ENCODE peak calls at places on chromosomes 11 and 22, in six cellular contexts. M is HTR-8/SVneo; U is osteocyte; F is mesendoderm; Z is activated CD8-positive, alpha-beta memory T cell treated with anti-CD3 and anti-CD28 coated beads, Interleukin-2, amount 50 U/mL, for 4 hours; W is C1 segment of cervical spinal cord. Y is an unnamed sample.

GRCh38 chr11:133898031-133898769 is 52.9 kb upstream of the SPATA19 start:
- DNase-seq in M (no peak), U (peak; percentile 72), F (peak; percentile 64), Z (no peak), W (no peak), Y (peak; percentile 7)

GRCh38 chr11:70527429-70528045 is 129.2 kb downstream of the CTTN start:
- DNase-seq in M (no peak), U (no peak), F (no peak), Z (no peak), W (no peak), Y (peak; percentile 55)

GRCh38 chr11:83221694-83222093 is 28.2 kb downstream of the ANKRD42 start:
- DNase-seq in M (no peak), U (no peak), F (peak; percentile 6), Z (no peak), W (no peak), Y (no peak)

GRCh38 chr11:118415739-118416068 is 14.3 kb downstream of the ATP5MG start:
- DNase-seq in M (peak; percentile 71), U (no peak), F (peak; percentile 99), Z (no peak), W (no peak), Y (peak; percentile 67)

GRCh38 chr11:7485136-7485853 is at the start of gene OLFML1:
- DNase-seq in M (no peak), U (no peak), F (no peak), Z (no peak), W (no peak), Y (no peak)

GRCh38 chr11:105937738-105938137 is 84.3 kb downstream of the MSANTD4 start:
- DNase-seq in M (no peak), U (no peak), F (peak; percentile 11), Z (no peak), W (no peak), Y (peak; percentile 58)

GRCh38 chr11:77175869-77176539 is 48.0 kb downstream of the MYO7A start:
- DNase-seq in M (no peak), U (no peak), F (peak; percentile 87), Z (no peak), W (peak; percentile 12), Y (no peak)

GRCh38 chr11:45501277-45501979 is 164.0 kb downstream of the CHST1 start:
- DNase-seq in M (no peak), U (no peak), F (no peak), Z (no peak), W (no peak), Y (no peak)

GRCh38 chr22:36056980-36057379 is 28.4 kb upstream of the RBFOX2 start:
- DNase-seq in M (no peak), U (no peak), F (no peak), Z (no peak), W (no peak), Y (no peak)

GRCh38 chr22:49150801-49151221 is 676.9 kb downstream of the BRD1 start:
- DNase-seq in M (no peak), U (no peak), F (no peak), Z (no peak), W (no peak), Y (peak; percentile 63)

GRCh38 chr11:123298488-123299447 is 103.7 kb upstream of the CLMP start:
- DNase-seq in M (no peak), U (no peak), F (peak; percentile 47), Z (no peak), W (no peak), Y (no peak)

GRCh38 chr11:102306048-102306575 is 11.2 kb upstream of the BIRC3 start:
- DNase-seq in M (no peak), U (no peak), F (no peak), Z (no peak), W (no peak), Y (peak; percentile 86)

GRCh38 chr11:114820621-114821020 is 142.3 kb downstream of the NXPE2 start:
- DNase-seq in M (no peak), U (no peak), F (no peak), Z (no peak), W (no peak), Y (no peak)

GRCh38 chr11:14861680-14862079 is 30.4 kb downstream of the CYP2R1 start:
- DNase-seq in M (no peak), U (no peak), F (no peak), Z (no peak), W (no peak), Y (no peak)

GRCh38 chr11:116689413-116690127 is 83.2 kb downstream of the BUD13 start:
- DNase-seq in M (no peak), U (peak; percentile 77), F (no peak), Z (no peak), W (no peak), Y (no peak)

GRCh38 chr11:6576471-6577373 is 26.7 kb downstream of the RRP8 start:
- DNase-seq in M (no peak), U (peak; percentile 44), F (no peak), Z (no peak), W (peak; percentile 20), Y (peak; percentile 74)

GRCh38 chr11:104653011-104653806 is 245.1 kb downstream of the CASP12 start:
- DNase-seq in M (peak; percentile 17), U (no peak), F (no peak), Z (no peak), W (no peak), Y (no peak)

GRCh38 chr22:41782316-41782715 is 18.2 kb upstream of the CCDC134 start:
- DNase-seq in M (no peak), U (no peak), F (no peak), Z (no peak), W (no peak), Y (no peak)

GRCh38 chr11:128936546-128937275 is 6.0 kb downstream of the TP53AIP1 start:
- DNase-seq in M (no peak), U (no peak), F (peak; percentile 98), Z (no peak), W (no peak), Y (peak; percentile 59)